ENCODE peak calls at places on chromosome 10, in eight cellular contexts. X is CD8-positive, alpha-beta T cell; T is myocyte; W is iris pigment epithelial cell; M is NCI-H510A; K is astrocyte of the spinal cord; S is stimulated activated CD8-positive, alpha-beta memory T cell treated with anti-CD3 and anti-CD28 coated beads, Interleukin-4, amount 100 ng/mL, for 1 hour; G is GM13977. N is an unnamed sample.

GRCh38 chr10:82124713-82125112 is 249.7 kb downstream of the NRG3 start:
- DNase-seq in X (no peak), T (no peak), W (no peak), M (no peak), K (no peak), S (no peak), G (no peak), N (no peak)

GRCh38 chr10:133257489-133258065 is 19.1 kb downstream of the ADAM8 start:
- DNase-seq in X (peak), T (no peak), W (peak), M (no peak), K (peak), S (no peak), G (no peak), N (peak)

GRCh38 chr10:79176949-79177602 is 108.3 kb downstream of the ZMIZ1 start:
- DNase-seq in X (no peak), T (no peak), W (peak), M (no peak), K (peak), S (no peak), G (no peak), N (no peak)

GRCh38 chr10:75265856-75266255 is 30.1 kb upstream of the COMTD1 start:
- DNase-seq in X (no peak), T (no peak), W (no peak), M (no peak), K (no peak), S (no peak), G (no peak), N (no peak)

GRCh38 chr10:91652364-91652763 is 19.5 kb upstream of the PPP1R3C start:
- DNase-seq in X (no peak), T (peak), W (peak), M (no peak), K (peak), S (no peak), G (no peak), N (peak)

GRCh38 chr10:95447733-95448132 is 113.4 kb downstream of the SORBS1 start:
- DNase-seq in X (no peak), T (no peak), W (peak), M (no peak), K (peak), S (no peak), G (no peak), N (peak)

GRCh38 chr10:125084191-125085186 is 75.9 kb downstream of the CTBP2 start:
- DNase-seq in X (no peak), T (peak), W (peak), M (peak), K (peak), S (no peak), G (no peak), N (peak)

GRCh38 chr10:84348860-84349259 is 20.5 kb downstream of the CCSER2 start:
- DNase-seq in X (no peak), T (peak), W (peak), M (no peak), K (peak), S (no peak), G (no peak), N (no peak)

GRCh38 chr10:71770255-71770654 is 3.1 kb downstream of the VSIR start:
- DNase-seq in X (no peak), T (peak), W (peak), M (no peak), K (peak), S (no peak), G (no peak), N (no peak)

GRCh38 chr10:105844653-105845052 is 1203.6 kb downstream of the SORCS3 start:
- DNase-seq in X (no peak), T (no peak), W (no peak), M (no peak), K (no peak), S (no peak), G (no peak), N (no peak)

GRCh38 chr10:103193107-103193819 is at the start of gene NT5C2:
- DNase-seq in X (peak), T (peak), W (peak), M (peak), K (peak), S (peak), G (peak), N (peak)

GRCh38 chr10:115856580-115856979 is 416.4 kb downstream of the GFRA1 start:
- DNase-seq in X (no peak), T (no peak), W (peak), M (no peak), K (no peak), S (no peak), G (no peak), N (no peak)

GRCh38 chr10:125060851-125061556 is 99.4 kb downstream of the CTBP2 start:
- DNase-seq in X (peak), T (peak), W (peak), M (peak), K (peak), S (no peak), G (no peak), N (peak)